ENCODE peak calls at places on chromosomes 6 and 20, in nine cellular contexts. D is stomach, U is WERI-Rb-1, X is psoas muscle, T is transverse colon, H is adrenal gland, E is tibial artery, R is prostate gland, N is left ventricle myocardium inferior. K is an unnamed sample.

GRCh38 chr6:144248470-144249301 is 36.4 kb upstream of the UTRN start:
- DNase-seq in E (no peak), N (no peak), R (no peak), D (no peak), T (no peak), X (no peak), U (no peak), H (no peak), K (no peak)

GRCh38 chr20:58702859-58703648 is 10.5 kb downstream of the NPEPL1 start:
- DNase-seq in D (no peak), R (no peak), T (peak), H (no peak), X (no peak), E (no peak), N (peak), U (no peak), K (no peak)

GRCh38 chr6:14354919-14355572 is 237.5 kb downstream of the CD83 start:
- DNase-seq in R (peak), X (peak), U (no peak), D (peak), T (peak), E (peak), N (peak), H (peak), K (peak)

GRCh38 chr6:169641461-169642085 is 60.3 kb downstream of the WDR27 start:
- DNase-seq in N (no peak), H (no peak), X (no peak), T (no peak), E (no peak), U (no peak), R (no peak), D (no peak), K (no peak)

GRCh38 chr6:7184502-7184901 is 76.7 kb downstream of the RREB1 start:
- DNase-seq in R (no peak), U (no peak), E (no peak), H (no peak), N (no peak), T (no peak), X (no peak), D (no peak), K (no peak)

GRCh38 chr6:113481441-113481840 is 375.7 kb upstream of the MARCKS start:
- DNase-seq in D (no peak), H (no peak), T (no peak), X (no peak), U (no peak), N (no peak), E (no peak), R (no peak), K (no peak)

GRCh38 chr6:46648869-46649488 is 3.6 kb downstream of the CYP39A1 start:
- DNase-seq in R (no peak), N (no peak), X (no peak), T (no peak), H (no peak), U (no peak), E (no peak), D (no peak), K (no peak)

GRCh38 chr6:167581637-167582036 is 245.1 kb upstream of the AFDN start:
- DNase-seq in N (no peak), X (no peak), H (no peak), R (no peak), E (no peak), U (no peak), D (no peak), T (no peak), K (no peak)

GRCh38 chr6:75493400-75494064 is at the start of gene FILIP1:
- DNase-seq in E (peak), T (peak), H (peak), R (no peak), X (peak), N (peak), U (peak), D (no peak), K (peak)

GRCh38 chr6:36131517-36132220 is 1.4 kb downstream of the MAPK13 start:
- DNase-seq in H (peak), X (peak), R (no peak), E (no peak), U (peak), D (peak), T (peak), N (no peak), K (peak)

GRCh38 chr20:38745757-38746156 is 2.5 kb upstream of the ACTR5 start:
- DNase-seq in R (no peak), T (no peak), H (no peak), U (no peak), D (no peak), N (no peak), E (no peak), X (no peak), K (no peak)

GRCh38 chr6:94362061-94362864 is 942.9 kb upstream of the EPHA7 start:
- DNase-seq in X (no peak), N (peak), D (no peak), T (no peak), E (no peak), U (no peak), R (no peak), H (no peak), K (peak)

GRCh38 chr6:129177801-129178200 is 294.9 kb downstream of the LAMA2 start:
- DNase-seq in D (no peak), T (no peak), H (no peak), E (no peak), U (no peak), X (no peak), R (no peak), N (no peak), K (no peak)

GRCh38 chr6:130796313-130796905 is 30.8 kb upstream of the SMLR1 start:
- DNase-seq in E (no peak), N (no peak), U (no peak), T (no peak), H (no peak), D (no peak), X (no peak), R (peak), K (no peak)

GRCh38 chr6:16965679-16966078 is 136.2 kb upstream of the STMND1 start:
- DNase-seq in X (no peak), U (no peak), N (no peak), R (no peak), H (no peak), T (no peak), E (no peak), D (no peak), K (no peak)

GRCh38 chr20:779771-780170 is 11.5 kb upstream of the SLC52A3 start:
- DNase-seq in H (no peak), E (no peak), D (peak), T (no peak), R (no peak), U (no peak), X (no peak), N (no peak), K (no peak)

GRCh38 chr20:2873747-2874041 is 413 bp downstream of the PTPRA start:
- DNase-seq in U (peak), E (peak), T (peak), H (peak), D (peak), X (peak), R (peak), N (peak), K (peak)

GRCh38 chr6:89122625-89123024 is 4.8 kb upstream of the SRSF12 start:
- DNase-seq in E (no peak), D (no peak), X (no peak), T (no peak), H (no peak), N (no peak), R (no peak), U (no peak), K (no peak)

GRCh38 chr20:51541189-51542032 is 1.1 kb downstream of the NFATC2 start:
- DNase-seq in T (peak), H (peak), U (no peak), R (peak), X (peak), N (peak), D (peak), E (peak), K (peak)
- H3K27ac ChIP-seq in T (peak), H (peak), U (no peak), R (peak), X (peak), N (peak), D (peak), E (peak), K (peak)

GRCh38 chr20:50345712-50346371 is 155.2 kb downstream of the CEBPB start:
- DNase-seq in E (no peak), X (no peak), R (no peak), U (no peak), N (no peak), T (no peak), H (no peak), D (no peak), K (no peak)
- H3K4me3 ChIP-seq in E (peak), X (peak), R (no peak), U (no peak), N (peak), T (no peak), H (peak), D (peak), K (no peak)

DNA sequence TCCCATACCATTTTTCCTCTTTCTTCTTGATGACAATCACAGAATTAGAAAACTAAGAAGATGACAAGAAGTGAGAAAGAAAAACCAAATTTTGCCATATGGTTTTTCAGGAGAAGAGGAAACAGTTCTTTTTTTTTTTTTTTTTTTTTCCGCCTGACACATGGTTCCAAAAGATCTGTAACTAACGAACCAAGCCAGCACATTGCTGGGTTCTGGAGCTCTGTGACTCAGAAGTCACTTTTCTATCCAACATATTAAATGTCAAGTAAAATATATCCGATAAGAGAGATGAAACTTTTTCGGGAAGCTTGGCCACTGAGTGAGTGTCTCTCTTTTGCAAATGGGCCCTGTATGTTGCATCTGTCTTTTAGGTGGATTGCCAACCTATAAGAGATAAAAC is 4.7 kb downstream of the METTL24 start:
- DNase-seq in N (no peak), H (no peak), T (no peak), R (no peak), E (no peak), D (no peak), U (no peak), X (no peak), K (no peak)
- H3K27ac ChIP-seq in N (no peak), H (peak), T (peak), R (no peak), E (peak), D (no peak), U (no peak), X (no peak), K (no peak)

GRCh38 chr20:32457476-32457986 is 99.4 kb downstream of the ASXL1 start:
- DNase-seq in E (no peak), R (peak), N (peak), X (peak), D (peak), H (peak), T (no peak), U (peak), K (peak)
- H3K4me3 ChIP-seq in E (peak), R (peak), N (peak), X (peak), D (peak), H (peak), T (peak), U (peak), K (no peak)

GRCh38 chr20:63689046-63690000 is 7.1 kb upstream of the TNFRSF6B start:
- DNase-seq in H (no peak), X (no peak), U (no peak), E (no peak), R (no peak), T (no peak), D (no peak), N (no peak), K (no peak)
- H3K27ac ChIP-seq in H (peak), X (peak), U (no peak), E (peak), R (no peak), T (peak), D (no peak), N (peak), K (no peak)

GRCh38 chr6:116763871-116764270 is 1.6 kb downstream of the FAM162B start:
- DNase-seq in H (no peak), R (no peak), N (no peak), E (no peak), X (no peak), D (no peak), U (no peak), T (no peak), K (no peak)
- H3K4me3 ChIP-seq in H (no peak), R (no peak), N (peak), E (no peak), X (peak), D (no peak), U (no peak), T (no peak), K (no peak)

DNA sequence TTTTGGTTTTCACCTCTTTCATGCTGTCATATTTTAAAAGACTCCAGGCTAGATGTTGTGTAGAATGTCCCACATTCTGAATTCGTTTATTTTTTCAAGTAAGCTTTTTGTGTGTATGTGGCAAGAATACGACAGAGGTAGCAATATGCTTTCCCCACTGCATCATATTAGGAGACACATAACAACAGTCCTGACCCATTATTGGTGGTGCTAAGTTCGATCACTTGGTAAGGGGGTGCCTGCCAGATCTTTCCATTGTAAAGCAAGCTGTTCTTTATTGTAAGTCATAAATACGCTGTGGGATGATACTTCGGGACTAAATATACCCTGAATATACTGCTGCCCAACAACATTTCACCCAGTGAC is 587 bp upstream of the NCOA3 start:
- DNase-seq in H (no peak), R (no peak), U (no peak), N (no peak), E (no peak), X (no peak), T (no peak), D (no peak), K (no peak)
- H3K27ac ChIP-seq in H (peak), R (peak), U (peak), N (peak), E (peak), X (peak), T (peak), D (peak), K (peak)

GRCh38 chr6:138527376-138528092 is 28.2 kb upstream of the NHSL1 start:
- DNase-seq in N (no peak), R (no peak), E (no peak), D (no peak), T (no peak), X (no peak), H (no peak), U (no peak), K (no peak)
- H3K4me3 ChIP-seq in N (no peak), R (no peak), E (no peak), D (no peak), T (no peak), X (no peak), H (no peak), U (peak), K (no peak)

K was measured in body of pancreas.